ENCODE peak calls at places on chromosomes 2 and 18, in four cellular contexts. One of them, this sample, is unnamed.

GRCh38 chr2:237324446-237325236 is 89.3 kb downstream of the COL6A3 start:
- DNase-seq in H1: no peak
- DNase-seq in IMR-90: peak; percentile 85
- DNase-seq in mesendoderm: peak; percentile 37
- DNase-seq in this sample: no peak

GRCh38 chr2:197675711-197676188 is 363 bp upstream of the RFTN2 start:
- DNase-seq in mesendoderm: peak; percentile 78
- DNase-seq in H1: no peak
- DNase-seq in IMR-90: peak; percentile 76
- DNase-seq in this sample: peak; percentile 46

GRCh38 chr2:239830066-239830717 is 194.9 kb downstream of the NDUFA10 start:
- DNase-seq in H1: no peak
- DNase-seq in mesendoderm: no peak
- DNase-seq in IMR-90: no peak
- DNase-seq in this sample: peak; percentile 20

GRCh38 chr2:128320609-128321420 is 2.1 kb upstream of the HS6ST1 start:
- DNase-seq in H1: no peak
- DNase-seq in mesendoderm: no peak
- DNase-seq in IMR-90: no peak
- DNase-seq in this sample: no peak

GRCh38 chr2:183214680-183215079 is 90.4 kb downstream of the NUP35 start:
- DNase-seq in H1: no peak
- DNase-seq in IMR-90: no peak
- DNase-seq in mesendoderm: no peak
- DNase-seq in this sample: no peak

GRCh38 chr2:228613133-228613532 is 431.6 kb upstream of the SPHKAP start:
- DNase-seq in mesendoderm: no peak
- DNase-seq in H1: no peak
- DNase-seq in IMR-90: peak; percentile 95
- DNase-seq in this sample: no peak

GRCh38 chr2:132255714-132256113 is 94.0 kb upstream of the ANKRD30BL start:
- DNase-seq in mesendoderm: no peak
- DNase-seq in IMR-90: no peak
- DNase-seq in H1: no peak
- DNase-seq in this sample: no peak

GRCh38 chr18:29651121-29651675 is 1391.3 kb downstream of the DSC3 start:
- DNase-seq in IMR-90: peak; percentile 53
- DNase-seq in H1: no peak
- DNase-seq in mesendoderm: no peak
- DNase-seq in this sample: no peak

GRCh38 chr18:66603941-66604627 is at the start of gene CDH19:
- DNase-seq in IMR-90: no peak
- DNase-seq in mesendoderm: no peak
- DNase-seq in H1: no peak
- DNase-seq in this sample: no peak

GRCh38 chr2:191230174-191230573 is 15.0 kb upstream of the MYO1B start:
- DNase-seq in IMR-90: peak; percentile 93
- DNase-seq in mesendoderm: no peak
- DNase-seq in H1: no peak
- DNase-seq in this sample: no peak

GRCh38 chr18:63974991-63975390 is 5.1 kb downstream of the SERPINB8 start:
- DNase-seq in H1: no peak
- DNase-seq in mesendoderm: peak; percentile 37
- DNase-seq in IMR-90: peak; percentile 30
- DNase-seq in this sample: no peak

GRCh38 chr2:235939471-235939870 is 228.7 kb downstream of the GBX2 start:
- DNase-seq in H1: no peak
- DNase-seq in IMR-90: peak; percentile 55
- DNase-seq in mesendoderm: no peak
- DNase-seq in this sample: no peak

GRCh38 chr2:219386532-219387280 is 1.0 kb downstream of the DNPEP start:
- DNase-seq in mesendoderm: no peak
- DNase-seq in H1: no peak
- DNase-seq in IMR-90: no peak
- DNase-seq in this sample: peak; percentile 43

GRCh38 chr2:3780477-3781402 is 77.4 kb downstream of the DCDC2C start:
- DNase-seq in IMR-90: peak; percentile 73
- DNase-seq in H1: no peak
- DNase-seq in mesendoderm: peak; percentile 83
- DNase-seq in this sample: peak; percentile 79

GRCh38 chr2:238497610-238498005 is 70.9 kb downstream of the ASB1 start:
- DNase-seq in mesendoderm: no peak
- DNase-seq in H1: no peak
- DNase-seq in IMR-90: no peak
- DNase-seq in this sample: peak; percentile 10

GRCh38 chr18:43236921-43237320 is 40.4 kb downstream of the SYT4 start:
- DNase-seq in IMR-90: no peak
- DNase-seq in H1: no peak
- DNase-seq in mesendoderm: peak; percentile 93
- DNase-seq in this sample: no peak

GRCh38 chr2:28231110-28231621 is 161.5 kb upstream of the FOSL2 start:
- DNase-seq in H1: no peak
- DNase-seq in IMR-90: peak; percentile 69
- DNase-seq in mesendoderm: no peak
- DNase-seq in this sample: no peak

GRCh38 chr18:28171837-28172236 is 5.1 kb downstream of the CDH2 start:
- DNase-seq in IMR-90: no peak
- DNase-seq in mesendoderm: no peak
- DNase-seq in H1: no peak
- DNase-seq in this sample: no peak

GRCh38 chr2:191574232-191574631 is 103.7 kb upstream of the NABP1 start:
- DNase-seq in H1: no peak
- DNase-seq in IMR-90: no peak
- DNase-seq in mesendoderm: peak; percentile 51
- DNase-seq in this sample: no peak

GRCh38 chr2:69499966-69500365 is 62.7 kb upstream of the NFU1 start:
- DNase-seq in mesendoderm: no peak
- DNase-seq in H1: no peak
- DNase-seq in IMR-90: peak; percentile 21
- DNase-seq in this sample: no peak

GRCh38 chr18:63285332-63285731 is 34.2 kb downstream of the BCL2 start:
- DNase-seq in mesendoderm: no peak
- DNase-seq in IMR-90: no peak
- DNase-seq in H1: no peak
- DNase-seq in this sample: no peak

GRCh38 chr18:8744656-8745055 is 39.3 kb downstream of the MTCL1 start:
- DNase-seq in mesendoderm: no peak
- DNase-seq in IMR-90: peak; percentile 42
- DNase-seq in H1: no peak
- DNase-seq in this sample: no peak

GRCh38 chr2:190272457-190272842 is 47.2 kb downstream of the HIBCH start:
- DNase-seq in H1: no peak
- DNase-seq in mesendoderm: no peak
- DNase-seq in IMR-90: no peak
- DNase-seq in this sample: no peak

GRCh38 chr2:124317628-124318027 is 292.5 kb downstream of the CNTNAP5 start:
- DNase-seq in mesendoderm: no peak
- DNase-seq in H1: no peak
- DNase-seq in IMR-90: no peak
- DNase-seq in this sample: no peak

GRCh38 chr2:230925443-230925878 is 419 bp upstream of the GPR55 start:
- DNase-seq in H1: no peak
- DNase-seq in IMR-90: no peak
- DNase-seq in mesendoderm: no peak
- DNase-seq in this sample: peak; percentile 20

GRCh38 chr2:40797115-40797514 is 345.2 kb upstream of the SLC8A1 start:
- DNase-seq in H1: no peak
- DNase-seq in mesendoderm: no peak
- DNase-seq in IMR-90: peak; percentile 38
- DNase-seq in this sample: no peak

DNA sequence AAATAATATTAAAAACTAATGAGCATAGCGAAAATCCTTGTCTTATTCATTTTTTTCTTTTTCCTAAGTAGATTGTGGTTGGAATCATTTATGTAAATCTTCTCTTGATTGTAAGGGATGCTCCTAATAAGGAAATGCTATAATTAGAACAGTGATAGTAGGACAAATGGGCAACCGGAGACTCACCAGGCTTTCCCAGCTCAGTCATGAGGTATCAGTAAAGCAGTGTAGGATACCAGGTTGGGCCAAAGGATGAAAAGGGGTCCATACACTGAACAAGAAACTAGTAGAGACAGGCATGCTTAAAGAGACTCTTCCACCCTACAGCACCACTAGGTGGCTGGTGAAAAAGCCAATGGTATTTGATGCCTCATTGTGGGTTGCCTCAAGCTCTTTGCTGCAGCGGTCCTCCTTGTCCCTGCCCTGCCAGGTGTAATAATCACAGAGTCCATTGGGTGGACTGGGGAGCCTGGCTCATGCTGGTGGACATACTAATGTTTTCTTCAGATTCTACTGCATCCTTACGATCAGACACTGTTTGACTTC is 71.4 kb upstream of the FAM98A start:
- DNase-seq in H1: no peak
- DNase-seq in IMR-90: no peak
- DNase-seq in mesendoderm: peak; percentile 79
- DNase-seq in this sample: peak; percentile 61
- H3K56ac ChIP-seq in H1: no peak overlapping the region
- H3K56ac ChIP-seq in IMR-90: no peak overlapping the region
- H3K56ac ChIP-seq in mesendoderm: no peak overlapping the region
- H3K56ac ChIP-seq in this sample: no peak overlapping the region

GRCh38 chr18:47263828-47264314 is 12.4 kb upstream of the SKOR2 start:
- DNase-seq in IMR-90: no peak
- DNase-seq in mesendoderm: no peak
- DNase-seq in H1: no peak
- DNase-seq in this sample: peak; percentile 53
- H2BK120ac ChIP-seq in IMR-90: no peak overlapping the region
- H2BK120ac ChIP-seq in mesendoderm: no peak overlapping the region
- H2BK120ac ChIP-seq in H1: no peak overlapping the region
- H2BK120ac ChIP-seq in this sample: no peak overlapping the region

GRCh38 chr2:241771286-241772062 is 5.1 kb upstream of the GAL3ST2 start:
- DNase-seq in mesendoderm: peak; percentile 42
- DNase-seq in H1: no peak
- DNase-seq in IMR-90: peak; percentile 17
- DNase-seq in this sample: peak; percentile 32

GRCh38 chr2:241772063-241772499 is 4.5 kb upstream of the GAL3ST2 start:
- DNase-seq in H1: no peak
- DNase-seq in IMR-90: no peak
- DNase-seq in mesendoderm: no peak
- DNase-seq in this sample: peak; percentile 13

GRCh38 chr2:241775223-241776177 is 1.1 kb upstream of the GAL3ST2 start:
- DNase-seq in H1: no peak
- DNase-seq in IMR-90: no peak
- DNase-seq in mesendoderm: no peak
- DNase-seq in this sample: no peak

GRCh38 chr2:241774419-241775222 is 2.0 kb upstream of the GAL3ST2 start:
- DNase-seq in IMR-90: peak; percentile 79
- DNase-seq in mesendoderm: no peak
- DNase-seq in H1: no peak
- DNase-seq in this sample: peak; percentile 28

GRCh38 chr2:241773511-241774418 is 2.9 kb upstream of the GAL3ST2 start:
- DNase-seq in IMR-90: no peak
- DNase-seq in H1: no peak
- DNase-seq in mesendoderm: no peak
- DNase-seq in this sample: no peak
- H3K9ac ChIP-seq in IMR-90: no peak overlapping the region
- H3K9ac ChIP-seq in H1: no peak overlapping the region
- H3K9ac ChIP-seq in mesendoderm: no peak overlapping the region
- H3K9ac ChIP-seq in this sample: no peak overlapping the region

GRCh38 chr2:98509542-98510321 is 65.1 kb downstream of the INPP4A start:
- DNase-seq in mesendoderm: no peak
- DNase-seq in IMR-90: no peak
- DNase-seq in H1: no peak
- DNase-seq in this sample: no peak

GRCh38 chr2:98510322-98510662 is 65.6 kb downstream of the INPP4A start:
- DNase-seq in H1: no peak
- DNase-seq in IMR-90: no peak
- DNase-seq in mesendoderm: no peak
- DNase-seq in this sample: no peak

GRCh38 chr2:98514096-98514639 is 69.5 kb downstream of the INPP4A start:
- DNase-seq in IMR-90: no peak
- DNase-seq in H1: no peak
- DNase-seq in mesendoderm: peak; percentile 98
- DNase-seq in this sample: no peak

GRCh38 chr2:98512699-98513098 is 68.0 kb downstream of the INPP4A start:
- DNase-seq in mesendoderm: no peak
- DNase-seq in H1: no peak
- DNase-seq in IMR-90: no peak
- DNase-seq in this sample: no peak

DNA sequence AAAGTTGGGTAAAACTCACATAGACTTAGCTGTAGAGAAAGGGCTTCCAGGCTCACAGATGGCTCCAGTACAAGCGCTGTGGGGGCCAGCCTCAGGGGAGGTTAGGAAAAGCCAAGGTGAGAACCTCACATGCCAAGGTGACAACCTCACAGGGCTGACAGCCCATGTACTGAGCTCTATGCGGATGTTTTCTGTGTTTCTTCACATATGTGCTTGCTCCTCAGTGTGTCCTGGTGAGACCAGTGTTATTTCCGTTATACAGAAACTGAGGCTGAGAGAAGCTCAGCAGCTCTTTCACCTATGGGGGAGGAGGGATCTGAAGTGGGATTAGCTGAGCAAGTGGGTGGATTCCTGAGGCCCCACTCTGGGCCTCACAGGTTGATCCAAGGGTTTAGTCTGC is 67.3 kb downstream of the INPP4A start:
- DNase-seq in IMR-90: no peak
- DNase-seq in H1: no peak
- DNase-seq in mesendoderm: no peak
- DNase-seq in this sample: no peak
- H3K56ac ChIP-seq in IMR-90: no peak overlapping the region
- H3K56ac ChIP-seq in H1: no peak overlapping the region
- H3K56ac ChIP-seq in mesendoderm: no peak overlapping the region
- H3K56ac ChIP-seq in this sample: no peak overlapping the region

GRCh38 chr18:23614413-23614812 is 28.1 kb upstream of the NPC1 start:
- DNase-seq in H1: no peak
- DNase-seq in mesendoderm: no peak
- DNase-seq in IMR-90: no peak
- DNase-seq in this sample: no peak
- H2BK120ac ChIP-seq in H1: no peak overlapping the region
- H2BK120ac ChIP-seq in mesendoderm: no peak overlapping the region
- H2BK120ac ChIP-seq in IMR-90: no peak overlapping the region
- H2BK120ac ChIP-seq in this sample: no peak overlapping the region